ENCODE peak calls at places on chromosome 2, in six cellular contexts. T is ovary; P is brain microvascular endothelial cell; W is HL-60; G is IMR-90; Z is CD8-positive, alpha-beta T cell. O is an unnamed sample.

GRCh38 chr2:231930601-231931281 is 4.5 kb upstream of the NPPC start:
- DNase-seq in T (no peak), P (no peak), W (no peak), G (no peak), Z (no peak), O (no peak)

GRCh38 chr2:137705296-137705695 is 259.0 kb upstream of the HNMT start:
- DNase-seq in T (no peak), P (no peak), W (peak; percentile 32), G (no peak), Z (no peak), O (no peak)

GRCh38 chr2:98592565-98592964 is 15.7 kb downstream of the COA5 start:
- DNase-seq in T (no peak), P (no peak), W (no peak), G (no peak), Z (no peak), O (no peak)

GRCh38 chr2:237695201-237695780 is 67.9 kb downstream of the LRRFIP1 start:
- DNase-seq in T (no peak), P (peak; percentile 86), W (no peak), G (peak; percentile 99), Z (no peak), O (peak; percentile 64)

GRCh38 chr2:216339456-216340279 is 32.6 kb downstream of the MARCHF4 start:
- DNase-seq in T (peak; percentile 57), P (no peak), W (no peak), G (peak; percentile 81), Z (no peak), O (no peak)

GRCh38 chr2:127174176-127174575 is 45.9 kb downstream of the CYP27C1 start:
- DNase-seq in T (no peak), P (peak; percentile 41), W (no peak), G (peak; percentile 56), Z (no peak), O (no peak)

GRCh38 chr2:8447610-8448221 is 234.1 kb upstream of the ID2 start:
- DNase-seq in T (no peak), P (peak; percentile 29), W (no peak), G (peak; percentile 63), Z (no peak), O (no peak)

GRCh38 chr2:114038710-114039109 is 148.8 kb downstream of the ACTR3 start:
- DNase-seq in T (no peak), P (no peak), W (no peak), G (no peak), Z (no peak), O (no peak)

GRCh38 chr2:46564811-46565241 is 85.5 kb downstream of the TMEM247 start:
- DNase-seq in T (no peak), P (no peak), W (no peak), G (no peak), Z (no peak), O (no peak)

GRCh38 chr2:170396799-170397459 is 219.0 kb downstream of the MYO3B start:
- DNase-seq in T (no peak), P (no peak), W (peak; percentile 3), G (peak; percentile 4), Z (no peak), O (no peak)

GRCh38 chr2:169361706-169362345 is 508 bp downstream of the LRP2 start:
- DNase-seq in T (no peak), P (no peak), W (no peak), G (no peak), Z (no peak), O (no peak)

GRCh38 chr2:188235364-188235763 is 56.3 kb upstream of the GULP1 start:
- DNase-seq in T (no peak), P (no peak), W (no peak), G (no peak), Z (no peak), O (no peak)

GRCh38 chr2:153823880-153824279 is 47.8 kb upstream of the GALNT13 start:
- DNase-seq in T (no peak), P (no peak), W (no peak), G (no peak), Z (no peak), O (no peak)

GRCh38 chr2:101253013-101253712 is 477 bp downstream of the CNOT11 start:
- DNase-seq in T (peak; percentile 61), P (peak; percentile 32), W (peak; percentile 72), G (peak; percentile 68), Z (peak; percentile 51), O (peak; percentile 85)

GRCh38 chr2:17208511-17208910 is 309.7 kb downstream of the RAD51AP2 start:
- DNase-seq in T (no peak), P (no peak), W (no peak), G (peak; percentile 18), Z (no peak), O (no peak)

GRCh38 chr2:96265349-96265839 is 403 bp downstream of the TMEM127 start:
- DNase-seq in T (peak; percentile 76), P (no peak), W (no peak), G (no peak), Z (peak; percentile 12), O (peak; percentile 72)

GRCh38 chr2:65062843-65063242 is 6.6 kb downstream of the CEP68 start:
- DNase-seq in T (no peak), P (no peak), W (no peak), G (peak; percentile 45), Z (no peak), O (no peak)

GRCh38 chr2:143939976-143940375 is 579.9 kb downstream of the ZEB2 start:
- DNase-seq in T (no peak), P (no peak), W (no peak), G (peak; percentile 51), Z (no peak), O (no peak)

GRCh38 chr2:141941224-141941714 is 189.5 kb downstream of the LRP1B start:
- DNase-seq in T (no peak), P (no peak), W (no peak), G (no peak), Z (no peak), O (no peak)

GRCh38 chr2:64283641-64284371 is 139.6 kb upstream of the PELI1 start:
- DNase-seq in T (no peak), P (no peak), W (no peak), G (no peak), Z (no peak), O (no peak)

DNA sequence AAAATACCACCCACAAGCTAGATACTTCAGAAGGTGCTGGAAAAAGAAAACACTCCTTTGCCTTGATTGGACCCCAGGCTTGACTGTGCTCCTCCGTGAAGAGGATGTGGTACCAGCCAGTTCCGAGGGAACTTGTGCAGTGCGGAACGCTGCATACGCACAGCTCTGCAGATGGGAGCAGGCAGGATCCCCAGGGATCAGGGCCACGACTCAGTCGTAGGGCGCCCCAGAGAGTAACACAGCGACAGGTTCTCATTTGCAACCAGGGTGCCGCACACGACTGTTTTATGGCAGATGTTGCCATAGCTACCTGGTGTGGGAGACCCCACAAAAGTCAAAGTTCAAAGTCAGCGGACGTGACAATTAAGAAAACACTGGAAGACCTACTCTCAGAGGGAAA is 821 bp downstream of the MALL start:
- DNase-seq in T (no peak), P (no peak), W (no peak), G (no peak), Z (no peak), O (no peak)
- H3K4me3 ChIP-seq in T (no peak overlapping the region), P (no peak overlapping the region), W (no peak overlapping the region), G (no peak overlapping the region), Z (no peak overlapping the region), O (no peak overlapping the region)

GRCh38 chr2:26957041-26957440 is 13.4 kb upstream of the MAPRE3 start:
- DNase-seq in T (no peak), P (no peak), W (no peak), G (no peak), Z (no peak), O (no peak)
- H3K27ac ChIP-seq in T (no peak overlapping the region), P (no peak overlapping the region), W (no peak overlapping the region), G (no peak overlapping the region), Z (no peak overlapping the region), O (no peak overlapping the region)

GRCh38 chr2:59806486-59806885 is 747.0 kb downstream of the BCL11A start:
- DNase-seq in T (no peak), P (no peak), W (no peak), G (no peak), Z (no peak), O (no peak)

GRCh38 chr2:59804662-59805258 is 748.7 kb downstream of the BCL11A start:
- DNase-seq in T (no peak), P (no peak), W (no peak), G (no peak), Z (no peak), O (no peak)

GRCh38 chr2:59803586-59803985 is 749.9 kb downstream of the BCL11A start:
- DNase-seq in T (no peak), P (no peak), W (no peak), G (no peak), Z (no peak), O (no peak)
- H3K4me3 ChIP-seq in T (no peak overlapping the region), P (no peak overlapping the region), W (no peak overlapping the region), G (no peak overlapping the region), Z (no peak overlapping the region), O (no peak overlapping the region)

GRCh38 chr2:11750917-11751316 is 4.5 kb downstream of the LPIN1 start:
- DNase-seq in T (no peak), P (no peak), W (no peak), G (no peak), Z (no peak), O (peak; percentile 70)

GRCh38 chr2:11749646-11750349 is 3.4 kb downstream of the LPIN1 start:
- DNase-seq in T (peak; percentile 61), P (no peak), W (no peak), G (peak; percentile 18), Z (no peak), O (no peak)

GRCh38 chr2:11748018-11748860 is 1.8 kb downstream of the LPIN1 start:
- DNase-seq in T (no peak), P (no peak), W (no peak), G (no peak), Z (no peak), O (no peak)

GRCh38 chr2:11748861-11749645 is 2.6 kb downstream of the LPIN1 start:
- DNase-seq in T (no peak), P (no peak), W (no peak), G (no peak), Z (no peak), O (no peak)

GRCh38 chr2:11750422-11750821 is 4.0 kb downstream of the LPIN1 start:
- DNase-seq in T (no peak), P (no peak), W (no peak), G (no peak), Z (no peak), O (peak; percentile 81)
- H3K27ac ChIP-seq in T (no peak overlapping the region), P (no peak overlapping the region), W (no peak overlapping the region), G (no peak overlapping the region), Z (peak overlapping the region; percentile 21), O (peak overlapping the region; percentile 73)

DNA sequence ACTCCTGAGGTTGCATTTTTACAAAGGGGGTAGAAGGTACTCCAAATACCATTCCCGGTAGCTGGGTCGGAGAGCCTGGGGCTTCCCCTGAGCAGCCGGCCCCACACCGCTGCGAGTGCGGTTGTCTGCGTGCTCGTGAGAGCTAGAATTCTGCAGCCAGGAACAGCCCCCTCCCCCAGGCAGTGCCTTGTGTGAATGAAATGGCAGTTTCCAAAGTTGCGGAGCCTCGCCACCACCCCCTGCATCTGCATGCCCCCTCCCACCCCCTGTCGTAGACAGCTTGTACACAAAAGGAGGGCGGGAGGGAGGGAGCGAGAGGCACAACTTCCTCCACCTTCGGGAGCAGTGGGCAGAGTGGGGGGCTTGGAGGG is 1.1 kb downstream of the MYCN start:
- DNase-seq in T (no peak), P (no peak), W (no peak), G (no peak), Z (no peak), O (no peak)
- H3K4me3 ChIP-seq in T (peak overlapping the region; percentile 44), P (no peak overlapping the region), W (no peak overlapping the region), G (no peak overlapping the region), Z (peak overlapping the region; percentile 60), O (no peak overlapping the region)

DNA sequence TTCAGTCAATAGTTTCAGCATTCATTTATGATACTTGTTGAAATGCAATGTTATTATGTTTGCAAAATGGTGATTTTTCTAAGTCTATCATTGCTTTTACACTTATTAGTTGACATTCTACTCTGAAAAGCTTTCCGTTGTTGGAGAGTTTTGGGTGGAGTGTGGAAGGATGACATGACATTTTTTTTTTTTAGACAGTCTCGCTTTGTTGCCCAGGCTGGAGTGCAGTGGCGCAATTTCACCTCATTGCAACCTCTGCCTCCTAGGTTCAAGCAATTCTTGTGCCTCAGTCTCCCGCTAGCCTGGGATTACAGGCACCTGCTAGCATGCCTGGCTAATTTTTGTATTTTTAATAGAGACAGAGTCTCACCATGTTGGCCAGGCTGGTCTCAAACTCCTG is 29.8 kb downstream of the PIKFYVE start:
- DNase-seq in T (no peak), P (no peak), W (no peak), G (no peak), Z (no peak), O (no peak)
- H3K27ac ChIP-seq in T (no peak overlapping the region), P (no peak overlapping the region), W (no peak overlapping the region), G (no peak overlapping the region), Z (no peak overlapping the region), O (no peak overlapping the region)